ENCODE peak calls at places on chromosome 12, in four cellular contexts. F, G, J and U are unnamed samples.

GRCh38 chr12:108772247-108772646 is 40.9 kb upstream of the CORO1C start:
- DNase-seq in J (no peak), F (no peak), G (peak; percentile 22), U (peak; percentile 45)

GRCh38 chr12:52086944-52087835 is 7.7 kb downstream of the SMIM41 start:
- DNase-seq in F (no peak), J (no peak), G (no peak), U (no peak)

GRCh38 chr12:15446798-15447197 is 124.5 kb downstream of the PTPRO start:
- DNase-seq in J (no peak), F (no peak), G (no peak), U (no peak)

GRCh38 chr12:99157946-99158345 is 489.6 kb upstream of the GARIN6 start:
- DNase-seq in F (no peak), G (no peak), J (no peak), U (no peak)

GRCh38 chr12:72476301-72476700 is 204.1 kb downstream of the TRHDE start:
- DNase-seq in J (no peak), F (no peak), G (no peak), U (no peak)

GRCh38 chr12:2793561-2793960 is 1.2 kb upstream of the FKBP4 start:
- DNase-seq in G (no peak), F (no peak), J (no peak), U (no peak)

GRCh38 chr12:57731411-57732080 is 7.0 kb downstream of the AGAP2 start:
- DNase-seq in G (no peak), J (no peak), F (no peak), U (no peak)

GRCh38 chr12:59946635-59947034 is 350.8 kb downstream of the SLC16A7 start:
- DNase-seq in J (no peak), F (no peak), G (no peak), U (no peak)

GRCh38 chr12:95942106-95942531 is 295 bp downstream of the CCDC38 start:
- DNase-seq in F (no peak), J (no peak), G (peak; percentile 31), U (peak; percentile 80)

GRCh38 chr12:93380480-93381121 is 2.9 kb downstream of the NUDT4 start:
- DNase-seq in G (peak; percentile 64), F (peak; percentile 40), J (no peak), U (peak; percentile 30)

GRCh38 chr12:93176610-93177126 is 201.1 kb upstream of the NUDT4 start:
- DNase-seq in F (no peak), J (no peak), G (no peak), U (no peak)

GRCh38 chr12:4307593-4308333 is 13.2 kb upstream of the TIGAR start:
- DNase-seq in G (peak; percentile 80), F (peak; percentile 92), J (peak; percentile 77), U (peak; percentile 95)

GRCh38 chr12:127548123-127548553 is 718.8 kb upstream of the TMEM132C start:
- DNase-seq in F (no peak), G (peak; percentile 93), J (no peak), U (peak; percentile 5)

GRCh38 chr12:108457006-108457733 is 57.9 kb upstream of the FICD start:
- DNase-seq in G (peak; percentile 81), F (peak; percentile 79), J (peak; percentile 33), U (peak; percentile 91)

GRCh38 chr12:58204086-58204485 is 262.7 kb downstream of the ATP23 start:
- DNase-seq in G (peak; percentile 24), J (no peak), F (no peak), U (no peak)

GRCh38 chr12:54658306-54659264 is 10.4 kb upstream of the DCD start:
- DNase-seq in J (peak; percentile 60), F (peak; percentile 89), G (peak; percentile 56), U (peak; percentile 89)

GRCh38 chr12:42692749-42693148 is 103.2 kb upstream of the PRICKLE1 start:
- DNase-seq in J (no peak), F (no peak), G (no peak), U (peak; percentile 6)

GRCh38 chr12:47757840-47758583 is 668 bp downstream of the RAPGEF3 start:
- DNase-seq in F (no peak), G (no peak), J (no peak), U (no peak)

GRCh38 chr12:47504775-47505446 is 200.9 kb downstream of the RPAP3 start:
- DNase-seq in F (no peak), G (peak; percentile 88), J (no peak), U (no peak)

GRCh38 chr12:4118017-4118510 is 155.5 kb upstream of the CCND2 start:
- DNase-seq in G (peak; percentile 37), J (no peak), F (peak; percentile 21), U (no peak)

GRCh38 chr12:76945867-76946266 is 67.0 kb upstream of the CSRP2 start:
- DNase-seq in J (no peak), G (peak; percentile 71), F (no peak), U (no peak)

GRCh38 chr12:76944892-76945291 is 66.1 kb upstream of the CSRP2 start:
- DNase-seq in J (no peak), F (no peak), G (no peak), U (no peak)

GRCh38 chr12:76942276-76942675 is 63.5 kb upstream of the CSRP2 start:
- DNase-seq in F (no peak), J (no peak), G (peak; percentile 65), U (no peak)

GRCh38 chr12:76946451-76946850 is 67.6 kb upstream of the CSRP2 start:
- DNase-seq in J (no peak), G (peak; percentile 29), F (no peak), U (no peak)

DNA sequence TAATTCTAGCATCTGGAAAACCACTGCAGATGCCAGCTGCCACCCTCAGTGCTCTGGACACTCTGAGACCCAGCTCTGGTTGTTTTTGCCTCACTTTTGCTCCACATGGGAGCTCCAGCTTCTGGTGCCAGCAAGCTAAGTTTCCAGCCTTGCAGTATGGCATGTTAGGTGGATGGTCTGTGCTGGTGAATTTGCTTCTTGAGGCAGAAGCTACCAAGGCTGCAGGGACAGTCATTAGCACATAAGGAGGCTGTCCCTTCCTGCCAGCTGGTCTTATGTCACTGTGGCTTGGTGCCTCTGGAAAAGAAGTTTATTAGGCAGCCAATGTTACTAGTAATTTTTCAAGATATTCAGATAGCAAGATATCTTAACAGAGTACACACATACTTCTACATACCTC is 64.2 kb upstream of the CSRP2 start:
- DNase-seq in J (no peak), G (peak; percentile 35), F (no peak), U (no peak)
- TF ChIP-seq EZH2phosphoT487 in J (no peak), G (no peak), F (no peak), U (no peak)

GRCh38 chr12:116172224-116172849 is 105.2 kb downstream of the MED13L start:
- DNase-seq in G (peak; percentile 29), J (no peak), F (no peak), U (no peak)
- TF ChIP-seq EZH2phosphoT487 in G (no peak), J (no peak), F (no peak), U (no peak)

GRCh38 chr12:121709478-121709890 is 3.1 kb upstream of the TMEM120B start:
- DNase-seq in J (peak; percentile 51), G (peak; percentile 83), F (peak; percentile 57), U (no peak)
- TF ChIP-seq EZH2phosphoT487 in J (no peak), G (no peak), F (no peak), U (no peak)

DNA sequence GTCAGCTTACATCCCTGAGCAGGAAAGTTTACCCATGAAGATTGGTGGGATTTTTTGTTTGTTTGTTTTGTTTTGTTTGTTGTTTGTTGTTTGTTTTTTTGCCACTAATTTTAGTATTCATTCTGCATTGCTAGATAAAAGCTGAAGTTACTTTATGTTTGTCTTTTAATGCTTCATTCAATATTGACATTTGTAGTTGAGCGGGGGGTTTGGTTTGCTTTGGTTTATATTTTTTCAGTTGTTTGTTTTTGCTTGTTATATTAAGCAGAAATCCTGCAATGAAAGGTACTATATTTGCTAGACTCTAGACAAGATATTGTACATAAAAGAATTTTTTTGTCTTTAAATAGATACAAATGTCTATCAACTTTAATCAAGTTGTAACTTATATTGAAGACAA is 37.6 kb downstream of the CD9 start:
- DNase-seq in G (no peak), F (no peak), J (no peak), U (no peak)
- TF ChIP-seq EZH2phosphoT487 in G (no peak), F (no peak), J (no peak), U (no peak)

GRCh38 chr12:53191885-53192530 is 11.3 kb upstream of the CSAD start:
- DNase-seq in G (no peak), F (no peak), J (no peak), U (no peak)

GRCh38 chr12:53190108-53190729 is 9.5 kb upstream of the CSAD start:
- DNase-seq in F (peak; percentile 83), G (peak; percentile 91), J (peak; percentile 23), U (peak; percentile 91)

GRCh38 chr12:53192531-53193021 is 11.9 kb upstream of the CSAD start:
- DNase-seq in G (no peak), J (no peak), F (no peak), U (no peak)

GRCh38 chr12:53193040-53193439 is 12.3 kb upstream of the CSAD start:
- DNase-seq in J (no peak), G (no peak), F (no peak), U (no peak)

GRCh38 chr12:53191096-53191884 is 10.6 kb upstream of the CSAD start:
- DNase-seq in G (no peak), F (no peak), J (no peak), U (no peak)
- TF ChIP-seq EZH2phosphoT487 in G (no peak), F (no peak), J (no peak), U (no peak)